ENCODE peak calls at places on chromosomes 13 and 19, in five cellular contexts. P is fibroblast of the aortic adventitia, O is brain microvascular endothelial cell, H is right lobe of liver, T is uterus. J is an unnamed sample.

GRCh38 chr13:26508885-26509284 is 48.6 kb upstream of the WASF3 start:
- DNase-seq in P (peak), O (peak), H (peak), T (peak), J (peak)

GRCh38 chr13:29106651-29107050 is 286.5 kb downstream of the MTUS2 start:
- DNase-seq in P (no peak), O (no peak), H (no peak), T (no peak), J (no peak)

GRCh38 chr13:113364371-113364932 is 522 bp upstream of the GRTP1 start:
- DNase-seq in P (no peak), O (no peak), H (no peak), T (peak), J (no peak)

GRCh38 chr19:13610042-13610691 is 103.9 kb upstream of the CACNA1A start:
- DNase-seq in P (no peak), O (no peak), H (no peak), T (no peak), J (no peak)

GRCh38 chr13:84200971-84201370 is 318.7 kb upstream of the SLITRK1 start:
- DNase-seq in P (no peak), O (no peak), H (no peak), T (no peak), J (no peak)

GRCh38 chr13:111253334-111253872 is 67.0 kb upstream of the TEX29 start:
- DNase-seq in P (peak), O (no peak), H (no peak), T (no peak), J (peak)

GRCh38 chr19:31356587-31357314 is 7.5 kb upstream of the TSHZ3 start:
- DNase-seq in P (no peak), O (no peak), H (peak), T (no peak), J (no peak)

GRCh38 chr13:34654682-34655081 is 287.4 kb upstream of the NBEA start:
- DNase-seq in P (no peak), O (no peak), H (no peak), T (no peak), J (peak)

GRCh38 chr19:36142496-36142895 is 2.6 kb downstream of the CAPNS1 start:
- DNase-seq in P (no peak), O (no peak), H (no peak), T (no peak), J (no peak)

GRCh38 chr19:36140289-36141038 is 598 bp downstream of the CAPNS1 start:
- DNase-seq in P (peak), O (peak), H (peak), T (peak), J (peak)

GRCh38 chr19:36142046-36142445 is 2.2 kb downstream of the CAPNS1 start:
- DNase-seq in P (no peak), O (no peak), H (no peak), T (no peak), J (no peak)

GRCh38 chr19:36139473-36140288 is at the start of gene CAPNS1:
- DNase-seq in P (peak), O (peak), H (peak), T (peak), J (peak)

GRCh38 chr19:36141039-36141914 is 1.4 kb downstream of the CAPNS1 start:
- DNase-seq in P (peak), O (peak), H (peak), T (peak), J (peak)
- TF ChIP-seq CTCF in P (no peak), O (no peak), H (no peak), T (no peak), J (no peak)

GRCh38 chr19:56111601-56112312 is 9.3 kb downstream of the ZNF787 start:
- DNase-seq in P (no peak), O (no peak), H (peak), T (no peak), J (no peak)
- H3K4me3 ChIP-seq in P (no peak), O (no peak), H (no peak), T (no peak), J (no peak)

GRCh38 chr19:58406818-58407657 is 1.4 kb upstream of the ZNF584 start:
- DNase-seq in P (no peak), O (no peak), H (no peak), T (no peak), J (no peak)
- TF ChIP-seq CTCF in P (peak), O (peak), H (peak), T (no peak), J (peak)

GRCh38 chr19:46946611-46947238 is 72.9 kb upstream of the NPAS1 start:
- DNase-seq in P (no peak), O (no peak), H (no peak), T (no peak), J (no peak)

GRCh38 chr19:46945668-46946067 is 74.0 kb upstream of the NPAS1 start:
- DNase-seq in P (peak), O (no peak), H (no peak), T (no peak), J (peak)

GRCh38 chr19:46946090-46946489 is 73.5 kb upstream of the NPAS1 start:
- DNase-seq in P (no peak), O (no peak), H (no peak), T (no peak), J (no peak)

GRCh38 chr19:46944123-46944718 is 75.4 kb upstream of the NPAS1 start:
- DNase-seq in P (no peak), O (no peak), H (no peak), T (no peak), J (no peak)

DNA sequence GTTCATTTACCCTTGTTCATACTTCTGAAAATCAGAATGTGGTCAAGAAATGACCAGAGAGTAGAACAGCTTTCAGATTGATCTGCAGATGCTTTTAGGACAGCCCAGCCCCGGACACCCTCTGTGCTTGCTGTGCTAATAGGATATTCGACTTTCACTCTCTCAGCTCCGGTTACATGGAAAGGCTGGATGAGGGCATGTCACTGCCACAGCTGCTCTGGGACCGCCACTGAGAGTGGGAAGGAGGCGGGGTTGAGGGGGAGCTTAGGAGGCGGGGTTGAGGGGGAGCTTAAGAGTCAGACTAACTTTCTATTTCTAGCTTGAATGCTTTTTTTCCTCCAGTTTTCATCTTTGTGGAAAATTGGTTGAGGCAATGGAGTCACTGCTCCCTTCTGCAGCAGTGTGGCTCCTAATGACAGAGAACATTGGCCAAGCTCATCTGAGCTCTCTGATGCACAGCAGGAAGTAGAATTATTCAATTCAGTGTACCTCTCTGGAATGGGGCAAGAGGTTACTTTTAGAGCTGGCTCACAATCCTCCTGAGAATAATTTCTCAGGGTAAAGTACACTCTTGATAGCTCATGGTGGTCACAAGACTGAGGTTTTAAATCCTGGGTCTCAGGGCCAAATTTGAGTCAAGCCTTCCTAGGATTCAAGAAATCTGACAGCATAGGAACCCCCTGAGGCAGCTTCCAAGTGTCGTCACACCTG is 74.6 kb upstream of the NPAS1 start:
- DNase-seq in P (peak), O (peak), H (peak), T (peak), J (peak)
- H3K4me3 ChIP-seq in P (peak), O (no peak), H (no peak), T (no peak), J (no peak)